ENCODE peak calls at places on chromosomes 6 and 20, in six cellular contexts. One of them, this sample, is unnamed. For H3K4me1, the result is how much of the 10 kb centered on the place peaks cover.

GRCh38 chr6:35148167-35148741 is 7.1 kb upstream of the TCP11 start:
- DNase-seq in HCT116: no peak
- DNase-seq in upper lobe of left lung: no peak
- DNase-seq in prostate gland: no peak
- DNase-seq in heart left ventricle: no peak
- DNase-seq in adrenal gland: no peak
- DNase-seq in this sample: no peak

GRCh38 chr20:33796907-33797544 is 14.1 kb upstream of the CHMP4B start:
- DNase-seq in HCT116: peak
- DNase-seq in upper lobe of left lung: no peak
- DNase-seq in prostate gland: no peak
- DNase-seq in heart left ventricle: no peak
- DNase-seq in adrenal gland: no peak
- DNase-seq in this sample: no peak

GRCh38 chr20:24683676-24684075 is 214.2 kb downstream of the SYNDIG1 start:
- DNase-seq in HCT116: no peak
- DNase-seq in upper lobe of left lung: no peak
- DNase-seq in prostate gland: no peak
- DNase-seq in heart left ventricle: no peak
- DNase-seq in adrenal gland: no peak
- DNase-seq in this sample: no peak

GRCh38 chr6:7819641-7820040 is 90.9 kb downstream of the TXNDC5 start:
- DNase-seq in HCT116: no peak
- DNase-seq in upper lobe of left lung: no peak
- DNase-seq in prostate gland: no peak
- DNase-seq in heart left ventricle: no peak
- DNase-seq in adrenal gland: no peak
- DNase-seq in this sample: no peak

GRCh38 chr6:5335020-5335419 is 73.7 kb downstream of the FARS2 start:
- DNase-seq in HCT116: no peak
- DNase-seq in upper lobe of left lung: no peak
- DNase-seq in prostate gland: no peak
- DNase-seq in heart left ventricle: no peak
- DNase-seq in adrenal gland: no peak
- DNase-seq in this sample: no peak

GRCh38 chr6:159577564-159577963 is 115.5 kb downstream of the SOD2 start:
- DNase-seq in HCT116: no peak
- DNase-seq in upper lobe of left lung: no peak
- DNase-seq in prostate gland: no peak
- DNase-seq in heart left ventricle: no peak
- DNase-seq in adrenal gland: no peak
- DNase-seq in this sample: no peak

GRCh38 chr6:53358440-53359087 is 9.8 kb upstream of the ELOVL5 start:
- DNase-seq in HCT116: no peak
- DNase-seq in upper lobe of left lung: no peak
- DNase-seq in prostate gland: no peak
- DNase-seq in heart left ventricle: no peak
- DNase-seq in adrenal gland: no peak
- DNase-seq in this sample: no peak

GRCh38 chr6:404685-405423 is 13.3 kb downstream of the IRF4 start:
- DNase-seq in HCT116: no peak
- DNase-seq in upper lobe of left lung: no peak
- DNase-seq in prostate gland: no peak
- DNase-seq in heart left ventricle: no peak
- DNase-seq in adrenal gland: no peak
- DNase-seq in this sample: no peak

GRCh38 chr20:14117768-14118167 is 122.5 kb downstream of the MACROD2 start:
- DNase-seq in HCT116: no peak
- DNase-seq in upper lobe of left lung: no peak
- DNase-seq in prostate gland: no peak
- DNase-seq in heart left ventricle: no peak
- DNase-seq in adrenal gland: no peak
- DNase-seq in this sample: no peak

GRCh38 chr6:110530671-110531070 is 54.3 kb upstream of the SLC22A16 start:
- DNase-seq in HCT116: no peak
- DNase-seq in upper lobe of left lung: no peak
- DNase-seq in prostate gland: no peak
- DNase-seq in heart left ventricle: no peak
- DNase-seq in adrenal gland: no peak
- DNase-seq in this sample: no peak

GRCh38 chr20:20215976-20216727 is 151.8 kb upstream of the INSM1 start:
- DNase-seq in HCT116: no peak
- DNase-seq in upper lobe of left lung: no peak
- DNase-seq in prostate gland: no peak
- DNase-seq in heart left ventricle: peak
- DNase-seq in adrenal gland: no peak
- DNase-seq in this sample: no peak

GRCh38 chr6:89582669-89583325 is 55.8 kb downstream of the LYRM2 start:
- DNase-seq in HCT116: no peak
- DNase-seq in upper lobe of left lung: no peak
- DNase-seq in prostate gland: no peak
- DNase-seq in heart left ventricle: no peak
- DNase-seq in adrenal gland: no peak
- DNase-seq in this sample: no peak

GRCh38 chr20:31693987-31694661 is 28.5 kb downstream of the BCL2L1 start:
- DNase-seq in HCT116: no peak
- DNase-seq in upper lobe of left lung: peak
- DNase-seq in prostate gland: no peak
- DNase-seq in heart left ventricle: no peak
- DNase-seq in adrenal gland: no peak
- DNase-seq in this sample: no peak

GRCh38 chr6:11067348-11067747 is 23.2 kb upstream of the ELOVL2 start:
- DNase-seq in HCT116: no peak
- DNase-seq in upper lobe of left lung: no peak
- DNase-seq in prostate gland: peak
- DNase-seq in heart left ventricle: no peak
- DNase-seq in adrenal gland: no peak
- DNase-seq in this sample: no peak

GRCh38 chr6:7526755-7527154 is 14.7 kb upstream of the DSP start:
- DNase-seq in HCT116: no peak
- DNase-seq in upper lobe of left lung: no peak
- DNase-seq in prostate gland: no peak
- DNase-seq in heart left ventricle: no peak
- DNase-seq in adrenal gland: no peak
- DNase-seq in this sample: no peak

GRCh38 chr6:139378226-139378625 is 3.8 kb upstream of the CITED2 start:
- DNase-seq in HCT116: no peak
- DNase-seq in upper lobe of left lung: no peak
- DNase-seq in prostate gland: no peak
- DNase-seq in heart left ventricle: no peak
- DNase-seq in adrenal gland: no peak
- DNase-seq in this sample: no peak

GRCh38 chr20:24488800-24489175 is 19.4 kb downstream of the SYNDIG1 start:
- DNase-seq in HCT116: no peak
- DNase-seq in upper lobe of left lung: no peak
- DNase-seq in prostate gland: no peak
- DNase-seq in heart left ventricle: no peak
- DNase-seq in adrenal gland: no peak
- DNase-seq in this sample: no peak

GRCh38 chr6:127515234-127515793 is 3.8 kb downstream of the MTCL3 start:
- DNase-seq in HCT116: no peak
- DNase-seq in upper lobe of left lung: no peak
- DNase-seq in prostate gland: no peak
- DNase-seq in heart left ventricle: no peak
- DNase-seq in adrenal gland: no peak
- DNase-seq in this sample: no peak

GRCh38 chr6:115887887-115888286 is 172.8 kb downstream of the FRK start:
- DNase-seq in HCT116: no peak
- DNase-seq in upper lobe of left lung: no peak
- DNase-seq in prostate gland: no peak
- DNase-seq in heart left ventricle: no peak
- DNase-seq in adrenal gland: no peak
- DNase-seq in this sample: no peak

GRCh38 chr20:25553819-25554296 is 31.5 kb downstream of the NINL start:
- DNase-seq in HCT116: no peak
- DNase-seq in upper lobe of left lung: no peak
- DNase-seq in prostate gland: no peak
- DNase-seq in heart left ventricle: no peak
- DNase-seq in adrenal gland: peak
- DNase-seq in this sample: no peak

GRCh38 chr20:43583982-43584432 is 6.7 kb upstream of the IFT52 start:
- DNase-seq in HCT116: no peak
- DNase-seq in upper lobe of left lung: no peak
- DNase-seq in prostate gland: no peak
- DNase-seq in heart left ventricle: peak
- DNase-seq in adrenal gland: peak
- DNase-seq in this sample: peak

DNA sequence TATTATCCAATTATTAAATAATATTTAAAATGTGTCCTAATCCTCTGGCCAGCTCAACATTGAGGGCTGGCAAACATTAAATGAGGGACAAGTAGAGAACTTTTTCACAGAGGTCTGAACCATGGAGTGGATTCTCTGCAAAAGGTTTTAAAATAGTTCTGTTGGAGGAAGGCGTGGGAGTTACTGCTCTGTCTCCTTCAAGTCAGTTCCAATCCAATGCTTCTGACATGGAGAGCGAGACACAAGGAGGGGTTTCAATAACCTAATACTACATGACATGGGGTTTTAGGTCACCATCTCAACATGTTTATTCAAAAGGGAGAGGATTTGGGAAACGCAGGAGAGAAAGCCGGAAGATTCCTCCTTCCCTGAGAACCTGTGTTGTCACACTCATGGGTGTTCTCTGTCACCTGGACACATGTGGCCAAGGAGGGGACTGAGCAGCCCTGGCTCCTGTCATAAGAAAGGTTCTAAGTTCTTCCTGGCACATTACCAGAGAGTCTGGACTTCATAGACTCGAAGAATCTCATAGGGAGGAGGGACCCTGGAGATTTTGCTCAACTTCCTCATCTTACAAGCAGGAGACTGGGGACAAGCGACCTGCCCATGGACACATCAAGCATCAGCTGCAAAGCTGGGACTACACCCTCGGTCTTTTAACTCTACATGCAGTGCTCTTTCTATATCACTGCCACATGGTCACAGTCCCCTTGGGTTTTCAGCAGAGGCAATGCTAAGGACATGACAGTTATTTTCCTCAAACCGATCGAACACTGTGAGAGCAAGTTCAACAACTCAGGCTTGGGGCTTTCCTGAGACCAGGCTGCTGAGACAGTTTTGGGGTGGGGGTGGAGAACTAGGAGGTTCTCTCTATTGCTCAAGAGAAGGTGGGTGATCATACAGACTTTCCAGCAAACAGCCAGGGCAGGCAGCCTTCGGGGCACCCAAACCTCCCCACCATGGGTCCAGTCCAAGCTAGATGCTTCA is 38.6 kb downstream of the PRDM1 start:
- DNase-seq in HCT116: no peak
- DNase-seq in upper lobe of left lung: no peak
- DNase-seq in prostate gland: no peak
- DNase-seq in heart left ventricle: no peak
- DNase-seq in adrenal gland: no peak
- DNase-seq in this sample: no peak
- H3K4me1 ChIP-seq in HCT116: under half
- H3K4me1 ChIP-seq in upper lobe of left lung: under half
- H3K4me1 ChIP-seq in prostate gland: under half
- H3K4me1 ChIP-seq in heart left ventricle: under half
- H3K4me1 ChIP-seq in adrenal gland: under half
- H3K4me1 ChIP-seq in this sample: under half

GRCh38 chr6:70398783-70399730 is 14.3 kb upstream of the FAM135A start:
- DNase-seq in HCT116: peak
- DNase-seq in upper lobe of left lung: no peak
- DNase-seq in prostate gland: peak
- DNase-seq in heart left ventricle: peak
- DNase-seq in adrenal gland: no peak
- DNase-seq in this sample: no peak
- TF ChIP-seq POLR2A in HCT116: no peak
- TF ChIP-seq POLR2A in upper lobe of left lung: no peak
- TF ChIP-seq POLR2A in prostate gland: no peak
- TF ChIP-seq POLR2A in heart left ventricle: no peak
- TF ChIP-seq POLR2A in adrenal gland: no peak
- TF ChIP-seq POLR2A in this sample: no peak

DNA sequence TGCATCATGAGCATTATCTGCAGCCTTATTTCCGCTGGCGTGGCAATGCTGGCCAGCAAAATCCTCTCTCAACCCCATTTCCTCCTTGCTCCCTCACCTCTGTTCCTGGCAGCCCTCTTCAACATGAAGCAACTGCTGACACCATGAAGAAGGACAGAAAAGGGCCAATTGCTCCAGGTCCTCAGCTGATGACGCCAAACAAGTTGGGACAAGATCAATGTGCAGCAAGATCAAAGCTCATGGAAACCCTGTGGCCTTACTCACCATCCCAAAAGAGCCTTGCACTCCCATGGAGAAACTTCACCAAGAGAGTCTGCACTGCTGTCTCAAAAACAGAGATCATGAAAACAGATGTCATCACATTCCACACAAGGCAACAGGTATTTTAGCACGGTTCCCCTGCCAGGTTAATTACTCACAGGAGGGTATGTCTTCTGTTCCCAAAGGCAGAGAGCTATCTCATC is 7.4 kb downstream of the GFOD1 start:
- DNase-seq in HCT116: no peak
- DNase-seq in upper lobe of left lung: no peak
- DNase-seq in prostate gland: no peak
- DNase-seq in heart left ventricle: no peak
- DNase-seq in adrenal gland: no peak
- DNase-seq in this sample: no peak
- H3K4me1 ChIP-seq in HCT116: under half
- H3K4me1 ChIP-seq in upper lobe of left lung: under half
- H3K4me1 ChIP-seq in prostate gland: under half
- H3K4me1 ChIP-seq in heart left ventricle: half or more
- H3K4me1 ChIP-seq in adrenal gland: under half
- H3K4me1 ChIP-seq in this sample: under half

GRCh38 chr6:32852844-32853540 is 512 bp downstream of the TAP1 start:
- DNase-seq in HCT116: no peak
- DNase-seq in upper lobe of left lung: peak
- DNase-seq in prostate gland: peak
- DNase-seq in heart left ventricle: peak
- DNase-seq in adrenal gland: peak
- DNase-seq in this sample: peak
- TF ChIP-seq POLR2A in HCT116: no peak
- TF ChIP-seq POLR2A in upper lobe of left lung: no peak
- TF ChIP-seq POLR2A in prostate gland: no peak
- TF ChIP-seq POLR2A in heart left ventricle: no peak
- TF ChIP-seq POLR2A in adrenal gland: peak
- TF ChIP-seq POLR2A in this sample: peak

GRCh38 chr6:144534123-144534676 is 249.1 kb downstream of the UTRN start:
- DNase-seq in HCT116: no peak
- DNase-seq in upper lobe of left lung: no peak
- DNase-seq in prostate gland: no peak
- DNase-seq in heart left ventricle: no peak
- DNase-seq in adrenal gland: no peak
- DNase-seq in this sample: no peak
- H3K4me1 ChIP-seq in HCT116: under half
- H3K4me1 ChIP-seq in upper lobe of left lung: under half
- H3K4me1 ChIP-seq in prostate gland: under half
- H3K4me1 ChIP-seq in heart left ventricle: under half
- H3K4me1 ChIP-seq in adrenal gland: under half
- H3K4me1 ChIP-seq in this sample: under half